ENCODE peak calls at places on chromosomes 4 and X, in six cellular contexts. F is colonic mucosa, T is astrocyte, Y is AG04450, V is kidney, B is HFFc6. I is an unnamed sample.

GRCh38 chr4:70734971-70735370 is 13.2 kb downstream of the RUFY3 start:
- DNase-seq in T (no peak), Y (no peak), B (no peak), F (no peak), V (no peak), I (no peak)

GRCh38 chrX:87397103-87397886 is 120.3 kb upstream of the KLHL4 start:
- DNase-seq in B (no peak), T (peak), F (no peak), V (no peak), Y (no peak), I (peak)

GRCh38 chrX:38220024-38220935 is at the start of gene SRPX:
- DNase-seq in B (peak), Y (no peak), V (peak), T (peak), F (peak), I (peak)

GRCh38 chr4:95045429-95045828 is 287.7 kb downstream of the BMPR1B start:
- DNase-seq in F (no peak), V (no peak), B (no peak), T (peak), Y (no peak), I (peak)

GRCh38 chrX:38060331-38060878 is 54.1 kb downstream of the SYTL5 start:
- DNase-seq in V (no peak), F (no peak), B (no peak), T (peak), Y (no peak), I (peak)

GRCh38 chr4:7190668-7191545 is 1.4 kb upstream of the SORCS2 start:
- DNase-seq in T (no peak), V (peak), B (no peak), F (no peak), Y (no peak), I (no peak)

GRCh38 chrX:21986596-21986995 is 45.5 kb upstream of the PHEX start:
- DNase-seq in T (peak), Y (no peak), B (peak), F (no peak), V (no peak), I (no peak)

GRCh38 chr4:108427946-108428345 is 192.4 kb upstream of the RPL34 start:
- DNase-seq in V (no peak), Y (no peak), F (no peak), T (no peak), B (no peak), I (no peak)

GRCh38 chrX:39752820-39753219 is 344.9 kb downstream of the BCOR start:
- DNase-seq in Y (no peak), T (no peak), V (no peak), B (no peak), F (peak), I (peak)

DNA sequence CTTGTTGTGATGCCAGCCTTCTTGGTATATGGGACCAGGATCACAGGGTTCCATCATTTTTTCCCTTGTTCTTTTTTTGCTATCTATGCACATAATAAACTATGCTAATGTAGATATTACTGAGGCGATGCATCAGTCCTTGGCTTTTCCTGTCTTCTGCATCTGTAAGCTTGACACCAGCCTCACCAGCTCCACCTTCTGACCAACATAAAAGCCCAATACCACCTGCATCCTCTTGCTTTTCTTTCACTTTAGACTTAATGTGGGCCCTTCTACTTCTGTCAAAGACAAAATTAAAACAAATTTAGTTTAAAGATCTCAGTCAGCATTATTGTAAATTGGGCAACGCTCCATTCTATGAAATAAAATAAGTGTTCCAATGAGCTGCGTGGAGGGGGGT is 1718.8 kb upstream of the PCDH10 start:
- DNase-seq in T (no peak), B (no peak), V (no peak), Y (no peak), F (no peak), I (no peak)
- TF ChIP-seq CTCF in T (no peak), B (no peak), V (peak), Y (no peak), F (no peak), I (no peak)

DNA sequence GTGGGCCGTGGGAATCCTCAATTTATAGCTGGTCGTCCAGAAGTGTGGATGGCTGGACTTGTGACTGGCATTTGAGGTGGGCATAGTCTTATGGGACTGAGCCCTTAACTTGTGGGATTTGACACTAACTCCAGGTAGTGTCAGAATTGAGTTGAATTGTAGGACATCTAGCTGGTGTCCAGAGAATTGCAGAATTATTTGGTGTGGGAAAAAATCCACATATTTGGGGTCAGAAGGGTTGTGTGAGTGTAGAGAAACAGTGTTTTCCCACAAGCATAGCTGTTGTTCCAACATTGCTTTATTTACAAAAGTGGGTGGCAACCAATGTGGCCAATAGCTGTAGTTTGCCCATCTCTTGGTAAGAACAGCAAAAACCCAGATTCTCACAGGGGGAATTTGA is 91.3 kb downstream of the MOSPD2 start:
- DNase-seq in Y (no peak), B (peak), F (no peak), V (no peak), T (peak), I (peak)
- TF ChIP-seq CTCF in Y (peak), B (peak), F (no peak), V (no peak), T (no peak), I (peak)

GRCh38 chr4:1619151-1619672 is 64.9 kb downstream of the FAM53A start:
- DNase-seq in T (no peak), F (no peak), Y (no peak), V (no peak), B (no peak), I (no peak)
- TF ChIP-seq CTCF in T (no peak), F (no peak), Y (no peak), V (no peak), B (no peak), I (no peak)

DNA sequence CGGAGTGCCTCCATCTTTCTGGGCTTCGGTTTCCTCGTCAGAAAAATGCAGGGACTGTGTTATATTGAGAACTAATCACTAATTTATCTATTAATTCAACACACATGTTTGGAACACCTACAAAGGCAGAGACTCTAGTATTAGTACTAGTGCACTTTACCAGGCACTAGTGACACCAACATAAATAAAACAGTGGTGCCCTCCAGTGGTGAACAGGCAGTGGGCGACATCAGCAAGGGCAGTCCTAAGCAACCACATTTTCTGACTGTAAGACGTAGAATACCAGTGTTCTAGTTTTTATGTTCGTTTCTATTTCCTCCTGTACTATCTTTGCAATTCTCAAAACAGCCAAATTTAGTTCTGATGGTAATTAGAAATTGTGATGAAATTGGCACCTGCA is 69.1 kb upstream of the UCP1 start:
- DNase-seq in Y (no peak), B (peak), T (no peak), V (no peak), F (peak), I (peak)
- TF ChIP-seq CTCF in Y (peak), B (peak), T (peak), V (peak), F (peak), I (peak)

DNA sequence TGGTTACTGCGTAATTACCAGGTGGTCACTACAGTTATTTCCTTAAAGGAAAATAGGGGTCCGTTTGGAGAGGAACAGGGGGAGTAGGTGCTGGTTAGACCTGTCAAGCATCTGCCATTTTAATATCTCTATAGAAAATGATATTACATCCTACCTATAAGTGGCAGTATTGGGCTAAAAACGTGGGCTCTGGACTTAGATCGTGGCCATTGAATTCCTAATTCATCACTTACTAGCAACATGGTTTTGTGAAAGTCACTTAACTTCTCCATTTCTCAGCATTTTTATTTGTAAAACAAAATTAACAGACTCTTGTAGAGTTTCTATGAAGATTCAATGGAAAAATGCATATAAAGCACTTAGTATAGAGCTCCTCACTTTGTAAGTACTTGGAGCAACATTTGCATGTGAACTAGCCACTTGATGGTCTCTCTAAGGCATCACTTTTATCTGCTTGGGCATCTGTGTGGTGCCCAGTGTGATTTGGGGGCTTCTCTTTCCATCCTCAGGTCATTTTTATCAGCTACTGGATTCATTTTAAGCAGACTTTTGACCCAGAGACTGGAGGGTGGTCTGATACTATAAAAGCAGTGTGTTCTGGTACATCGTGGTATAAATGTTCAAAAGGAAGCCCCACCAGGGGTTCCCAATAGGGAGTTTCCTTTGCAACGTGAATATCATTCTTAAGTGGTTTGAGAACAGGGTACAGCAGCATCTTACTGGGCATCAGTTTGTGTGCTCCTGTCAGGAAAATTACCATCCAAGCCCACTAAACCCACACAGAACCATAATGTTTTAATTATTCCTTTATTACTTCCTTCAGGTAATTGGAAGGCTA is 42.7 kb upstream of the RASSF6 start:
- DNase-seq in Y (no peak), F (no peak), V (no peak), B (peak), T (peak), I (peak)
- TF ChIP-seq CTCF in Y (peak), F (peak), V (peak), B (peak), T (peak), I (peak)

GRCh38 chrX:49756692-49757091 is 60.9 kb upstream of the PAGE1 start:
- DNase-seq in V (no peak), B (no peak), F (no peak), Y (no peak), T (no peak), I (no peak)

GRCh38 chrX:49761481-49761880 is 65.7 kb upstream of the PAGE1 start:
- DNase-seq in Y (no peak), F (no peak), T (no peak), B (no peak), V (no peak), I (peak)

GRCh38 chrX:49767231-49767630 is 61.9 kb upstream of the PAGE4 start:
- DNase-seq in V (no peak), T (no peak), F (no peak), Y (no peak), B (no peak), I (peak)

GRCh38 chrX:49760288-49760885 is 64.6 kb upstream of the PAGE1 start:
- DNase-seq in B (no peak), V (no peak), T (no peak), F (no peak), Y (no peak), I (peak)

DNA sequence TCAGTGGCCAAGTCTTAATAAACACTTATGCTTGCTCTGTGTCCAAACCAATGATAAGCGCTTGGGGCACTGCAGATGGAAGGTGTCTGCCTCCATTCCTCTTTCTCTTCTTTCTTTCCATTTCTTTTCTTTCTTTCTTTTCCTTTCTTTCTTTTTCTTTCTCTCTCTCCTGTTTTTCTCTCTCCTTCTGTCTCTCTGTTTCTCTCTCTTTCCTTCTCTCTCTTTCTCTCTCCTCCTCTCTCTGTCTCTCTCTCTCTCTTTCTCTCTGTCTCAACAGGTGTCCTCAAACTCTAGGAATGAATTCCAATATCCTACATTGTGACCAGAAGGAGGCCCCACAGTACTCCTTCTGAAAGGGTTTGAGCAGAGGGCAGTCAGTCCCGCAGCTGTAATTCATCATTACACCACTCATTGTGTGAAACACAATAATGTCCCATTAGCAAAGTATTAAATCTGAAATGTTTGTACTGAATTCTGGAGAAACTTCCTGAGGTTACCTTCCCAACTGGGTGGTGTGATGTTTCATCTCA is 66.5 kb upstream of the PAGE1 start:
- DNase-seq in B (no peak), F (no peak), T (no peak), Y (no peak), V (no peak), I (no peak)
- TF ChIP-seq CTCF in B (no peak), F (no peak), T (no peak), Y (no peak), V (no peak), I (no peak)

GRCh38 chr4:163536101-163536500 is 41.6 kb downstream of the TMA16 start:
- DNase-seq in B (no peak), F (no peak), V (no peak), Y (peak), T (peak), I (no peak)

GRCh38 chr4:163534056-163534455 is 39.6 kb downstream of the TMA16 start:
- DNase-seq in T (no peak), B (no peak), V (no peak), Y (no peak), F (no peak), I (no peak)

GRCh38 chr4:163540977-163541376 is 46.5 kb downstream of the TMA16 start:
- DNase-seq in Y (peak), T (peak), B (peak), F (no peak), V (no peak), I (peak)

GRCh38 chr4:163540448-163540847 is 46.0 kb downstream of the TMA16 start:
- DNase-seq in V (no peak), Y (no peak), T (peak), F (no peak), B (no peak), I (no peak)

GRCh38 chr4:163535657-163536056 is 41.2 kb downstream of the TMA16 start:
- DNase-seq in F (no peak), V (no peak), Y (no peak), B (no peak), T (no peak), I (no peak)
- TF ChIP-seq CTCF in F (no peak), V (no peak), Y (peak), B (peak), T (no peak), I (no peak)

GRCh38 chrX:51803833-51804232 is 60.6 kb downstream of the GSPT2 start:
- DNase-seq in Y (no peak), V (no peak), B (no peak), T (no peak), F (no peak), I (peak)

GRCh38 chrX:51798701-51799100 is 55.5 kb downstream of the GSPT2 start:
- DNase-seq in T (no peak), B (no peak), V (no peak), F (no peak), Y (no peak), I (no peak)

GRCh38 chrX:51804741-51805140 is 61.5 kb downstream of the GSPT2 start:
- DNase-seq in V (no peak), Y (no peak), B (no peak), F (no peak), T (no peak), I (no peak)

DNA sequence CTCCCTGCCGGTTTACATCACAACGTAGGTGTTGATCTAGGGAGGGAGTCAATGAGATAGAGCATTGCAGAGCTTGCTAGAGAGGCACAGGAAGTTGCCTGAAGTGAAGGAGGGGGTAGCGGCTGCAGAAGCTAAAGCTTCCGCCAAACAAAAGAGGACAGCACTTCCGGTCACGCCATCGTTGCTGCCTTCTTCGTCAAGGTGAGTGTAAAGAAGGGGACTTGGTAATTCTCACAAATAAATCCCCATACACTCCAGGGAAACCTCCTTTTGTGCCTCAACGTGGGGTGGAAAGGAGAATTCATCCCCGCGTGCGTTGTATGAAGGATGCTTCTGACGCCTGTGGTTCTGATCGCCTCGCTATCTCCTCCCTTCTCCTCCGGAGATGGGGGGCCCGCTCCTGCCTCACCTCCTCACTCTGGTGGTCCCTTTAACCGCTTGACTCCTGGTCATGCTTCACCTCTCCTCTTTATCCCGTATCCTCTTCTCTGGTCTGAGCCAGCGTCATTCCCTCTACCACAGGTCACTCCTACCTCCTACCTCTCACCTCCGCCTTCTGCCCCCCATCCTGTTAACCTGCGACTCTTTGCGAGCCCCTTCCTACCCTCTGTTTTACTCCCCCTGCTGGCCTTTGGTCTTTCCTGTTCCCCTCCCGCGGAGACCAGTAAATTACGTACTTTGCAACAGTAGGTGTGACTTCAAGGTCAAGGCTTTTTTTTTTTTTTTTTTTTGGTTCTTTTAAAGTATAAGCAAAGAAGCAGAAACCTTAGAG is 59.9 kb downstream of the GSPT2 start:
- DNase-seq in B (peak), V (no peak), Y (peak), F (peak), T (peak), I (peak)
- TF ChIP-seq CTCF in B (peak), V (no peak), Y (peak), F (no peak), T (no peak), I (peak)

GRCh38 chr4:144611850-144612249 is 34.1 kb upstream of the HHIP start:
- DNase-seq in V (no peak), T (no peak), F (no peak), Y (no peak), B (no peak), I (peak)
- TF ChIP-seq CTCF in V (no peak), T (peak), F (no peak), Y (peak), B (peak), I (peak)

DNA sequence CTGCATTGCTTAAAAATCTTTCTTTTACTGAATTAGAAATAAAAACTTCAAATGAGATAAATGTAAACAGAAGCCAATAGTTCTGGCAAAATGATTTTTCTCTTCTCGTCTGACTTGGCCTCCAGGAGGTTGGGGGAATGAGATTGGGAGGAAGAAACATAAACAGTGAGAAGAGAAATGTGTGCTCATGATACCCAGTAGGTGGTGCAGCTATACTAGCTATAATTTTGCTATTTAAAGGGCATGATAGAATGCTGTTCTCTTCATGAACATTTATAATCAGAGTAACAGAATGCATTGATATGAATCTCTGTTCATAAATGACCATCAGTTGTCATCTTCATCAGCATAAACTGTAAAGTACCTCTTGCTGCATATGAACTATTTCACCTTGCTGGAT is 85.5 kb downstream of the TACR3 start:
- DNase-seq in F (no peak), T (no peak), B (no peak), V (no peak), Y (no peak), I (no peak)
- TF ChIP-seq CTCF in F (no peak), T (no peak), B (no peak), V (no peak), Y (no peak), I (no peak)